ENCODE peak calls at places on chromosomes 3 and 15, in five cellular contexts. One of them, this sample, is unnamed.
A peak's percentile ranks its signal among the peaks of the same experiment; 100 is the strongest.

GRCh38 chr3:151926956-151927355 is 53.5 kb downstream of the SUCNR1 start:
- DNase-seq in CD4-positive, alpha-beta T cell: no peak
- DNase-seq in neural progenitor cell: no peak
- DNase-seq in activated CD4-positive, CD25-positive, alpha-beta regulatory T cell: no peak
- DNase-seq in stimulated activated CD8-positive, alpha-beta memory T cell treated with anti-CD3 and anti-CD28 coated beads, Interleukin-15, amount 100 ng/mL, for 1 hour: no peak
- DNase-seq in this sample: no peak

GRCh38 chr3:38843898-38844297 is 27.9 kb upstream of the SCN10A start:
- DNase-seq in CD4-positive, alpha-beta T cell: no peak
- DNase-seq in neural progenitor cell: peak; percentile 62
- DNase-seq in activated CD4-positive, CD25-positive, alpha-beta regulatory T cell: no peak
- DNase-seq in stimulated activated CD8-positive, alpha-beta memory T cell treated with anti-CD3 and anti-CD28 coated beads, Interleukin-15, amount 100 ng/mL, for 1 hour: no peak
- DNase-seq in this sample: no peak

GRCh38 chr3:32460031-32460749 is 42.5 kb downstream of the CMTM6 start:
- DNase-seq in stimulated activated CD8-positive, alpha-beta memory T cell treated with anti-CD3 and anti-CD28 coated beads, Interleukin-15, amount 100 ng/mL, for 1 hour: peak; percentile 30
- DNase-seq in CD4-positive, alpha-beta T cell: peak; percentile 69
- DNase-seq in neural progenitor cell: peak; percentile 90
- DNase-seq in activated CD4-positive, CD25-positive, alpha-beta regulatory T cell: no peak
- DNase-seq in this sample: peak; percentile 56

GRCh38 chr3:17179381-17180205 is 294.8 kb downstream of the PLCL2 start:
- DNase-seq in neural progenitor cell: no peak
- DNase-seq in CD4-positive, alpha-beta T cell: no peak
- DNase-seq in activated CD4-positive, CD25-positive, alpha-beta regulatory T cell: no peak
- DNase-seq in stimulated activated CD8-positive, alpha-beta memory T cell treated with anti-CD3 and anti-CD28 coated beads, Interleukin-15, amount 100 ng/mL, for 1 hour: no peak
- DNase-seq in this sample: no peak

GRCh38 chr3:193240850-193241706 is at the start of gene PLAAT1:
- DNase-seq in stimulated activated CD8-positive, alpha-beta memory T cell treated with anti-CD3 and anti-CD28 coated beads, Interleukin-15, amount 100 ng/mL, for 1 hour: no peak
- DNase-seq in activated CD4-positive, CD25-positive, alpha-beta regulatory T cell: no peak
- DNase-seq in neural progenitor cell: peak; percentile 89
- DNase-seq in CD4-positive, alpha-beta T cell: no peak
- DNase-seq in this sample: no peak

GRCh38 chr15:72105111-72105510 is 12.8 kb downstream of the MYO9A start:
- DNase-seq in CD4-positive, alpha-beta T cell: no peak
- DNase-seq in neural progenitor cell: no peak
- DNase-seq in activated CD4-positive, CD25-positive, alpha-beta regulatory T cell: no peak
- DNase-seq in stimulated activated CD8-positive, alpha-beta memory T cell treated with anti-CD3 and anti-CD28 coated beads, Interleukin-15, amount 100 ng/mL, for 1 hour: no peak
- DNase-seq in this sample: no peak

GRCh38 chr3:1380926-1381646 is 288.3 kb downstream of the CNTN6 start:
- DNase-seq in CD4-positive, alpha-beta T cell: no peak
- DNase-seq in neural progenitor cell: no peak
- DNase-seq in activated CD4-positive, CD25-positive, alpha-beta regulatory T cell: no peak
- DNase-seq in stimulated activated CD8-positive, alpha-beta memory T cell treated with anti-CD3 and anti-CD28 coated beads, Interleukin-15, amount 100 ng/mL, for 1 hour: no peak
- DNase-seq in this sample: peak; percentile 12

GRCh38 chr15:78085928-78086327 is 6.4 kb upstream of the SH2D7 start:
- DNase-seq in activated CD4-positive, CD25-positive, alpha-beta regulatory T cell: no peak
- DNase-seq in stimulated activated CD8-positive, alpha-beta memory T cell treated with anti-CD3 and anti-CD28 coated beads, Interleukin-15, amount 100 ng/mL, for 1 hour: no peak
- DNase-seq in CD4-positive, alpha-beta T cell: no peak
- DNase-seq in neural progenitor cell: no peak
- DNase-seq in this sample: no peak

GRCh38 chr3:194688207-194688711 is 2.6 kb downstream of the FAM43A start:
- DNase-seq in stimulated activated CD8-positive, alpha-beta memory T cell treated with anti-CD3 and anti-CD28 coated beads, Interleukin-15, amount 100 ng/mL, for 1 hour: no peak
- DNase-seq in activated CD4-positive, CD25-positive, alpha-beta regulatory T cell: no peak
- DNase-seq in CD4-positive, alpha-beta T cell: no peak
- DNase-seq in neural progenitor cell: peak; percentile 49
- DNase-seq in this sample: no peak

GRCh38 chr15:88932271-88932874 is 19.2 kb upstream of the MFGE8 start:
- DNase-seq in stimulated activated CD8-positive, alpha-beta memory T cell treated with anti-CD3 and anti-CD28 coated beads, Interleukin-15, amount 100 ng/mL, for 1 hour: no peak
- DNase-seq in neural progenitor cell: no peak
- DNase-seq in CD4-positive, alpha-beta T cell: no peak
- DNase-seq in activated CD4-positive, CD25-positive, alpha-beta regulatory T cell: no peak
- DNase-seq in this sample: no peak

GRCh38 chr15:37132826-37133417 is 32.6 kb upstream of the MEIS2 start:
- DNase-seq in neural progenitor cell: no peak
- DNase-seq in CD4-positive, alpha-beta T cell: no peak
- DNase-seq in stimulated activated CD8-positive, alpha-beta memory T cell treated with anti-CD3 and anti-CD28 coated beads, Interleukin-15, amount 100 ng/mL, for 1 hour: no peak
- DNase-seq in activated CD4-positive, CD25-positive, alpha-beta regulatory T cell: no peak
- DNase-seq in this sample: no peak

This sample was measured in GM12864.